ENCODE peak calls at places on chromosomes 1 and 21, in nine cellular contexts. S is HCT116, A is endothelial cell of umbilical vein, E is colonic mucosa, W is IMR-90, K is kidney, C is PC-3, U is H9, Z is mesenchymal stem cell. I is an unnamed sample.

GRCh38 chr1:18874600-18874999 is 15.1 kb upstream of the TAS1R2 start:
- DNase-seq in S (no peak), A (no peak), E (peak), W (no peak), K (no peak), C (no peak), U (no peak), Z (no peak), I (no peak)

GRCh38 chr1:54180666-54181360 is 19.0 kb downstream of the CYB5RL start:
- DNase-seq in S (no peak), A (no peak), E (no peak), W (no peak), K (no peak), C (no peak), U (no peak), Z (no peak), I (peak)

GRCh38 chr1:151540021-151540981 is at the start of gene TUFT1:
- DNase-seq in S (peak), A (peak), E (peak), W (peak), K (peak), C (peak), U (peak), Z (peak), I (no peak)

GRCh38 chr1:220527279-220528048 is 472 bp upstream of the MARK1 start:
- DNase-seq in S (no peak), A (peak), E (peak), W (no peak), K (peak), C (peak), U (peak), Z (peak), I (no peak)

GRCh38 chr1:115300087-115300856 is 37.8 kb downstream of the NGF start:
- DNase-seq in S (no peak), A (no peak), E (no peak), W (peak), K (no peak), C (peak), U (no peak), Z (peak), I (peak)

GRCh38 chr1:206556748-206557635 is 49.7 kb downstream of the RASSF5 start:
- DNase-seq in S (no peak), A (peak), E (peak), W (peak), K (peak), C (peak), U (peak), Z (peak), I (peak)

GRCh38 chr1:207808322-207808705 is 56.5 kb downstream of the CD46 start:
- DNase-seq in S (no peak), A (no peak), E (no peak), W (no peak), K (peak), C (no peak), U (no peak), Z (no peak), I (no peak)

GRCh38 chr1:196160066-196160795 is 448.0 kb downstream of the KCNT2 start:
- DNase-seq in S (no peak), A (no peak), E (no peak), W (peak), K (no peak), C (peak), U (no peak), Z (no peak), I (no peak)

GRCh38 chr1:150309758-150310495 is 11.4 kb upstream of the PRPF3 start:
- DNase-seq in S (no peak), A (no peak), E (no peak), W (no peak), K (peak), C (no peak), U (no peak), Z (no peak), I (no peak)

GRCh38 chr1:162696286-162696862 is 64.1 kb downstream of the DDR2 start:
- DNase-seq in S (peak), A (peak), E (peak), W (peak), K (peak), C (peak), U (peak), Z (peak), I (no peak)

GRCh38 chr1:64545118-64545916 is 75.4 kb downstream of the CACHD1 start:
- DNase-seq in S (no peak), A (no peak), E (no peak), W (no peak), K (no peak), C (no peak), U (no peak), Z (no peak), I (no peak)

GRCh38 chr1:48552420-48552819 is 80.4 kb upstream of the SPATA6 start:
- DNase-seq in S (peak), A (no peak), E (no peak), W (no peak), K (no peak), C (peak), U (peak), Z (no peak), I (peak)

GRCh38 chr1:54542120-54542961 is 5.7 kb upstream of the ACOT11 start:
- DNase-seq in S (peak), A (peak), E (peak), W (peak), K (peak), C (no peak), U (peak), Z (peak), I (peak)

GRCh38 chr1:6148497-6149241 is 31.5 kb downstream of the CHD5 start:
- DNase-seq in S (peak), A (peak), E (peak), W (no peak), K (no peak), C (peak), U (peak), Z (peak), I (no peak)

GRCh38 chr1:65265296-65266271 is 43.8 kb upstream of the DNAJC6 start:
- DNase-seq in S (no peak), A (peak), E (peak), W (no peak), K (peak), C (no peak), U (peak), Z (peak), I (no peak)

GRCh38 chr21:26140185-26140584 is 30.4 kb downstream of the APP start:
- DNase-seq in S (peak), A (peak), E (peak), W (peak), K (peak), C (peak), U (no peak), Z (peak), I (no peak)

GRCh38 chr1:186710696-186711095 is 30.5 kb upstream of the PTGS2 start:
- DNase-seq in S (no peak), A (no peak), E (no peak), W (no peak), K (no peak), C (no peak), U (no peak), Z (no peak), I (no peak)

GRCh38 chr1:14136881-14137280 is 436.9 kb downstream of the PRDM2 start:
- DNase-seq in S (no peak), A (no peak), E (no peak), W (no peak), K (no peak), C (no peak), U (no peak), Z (no peak), I (no peak)
- H3K9ac ChIP-seq in S (no peak), A (no peak), E (no peak), W (no peak), K (no peak), C (no peak), U (no peak), Z (no peak), I (no peak)

DNA sequence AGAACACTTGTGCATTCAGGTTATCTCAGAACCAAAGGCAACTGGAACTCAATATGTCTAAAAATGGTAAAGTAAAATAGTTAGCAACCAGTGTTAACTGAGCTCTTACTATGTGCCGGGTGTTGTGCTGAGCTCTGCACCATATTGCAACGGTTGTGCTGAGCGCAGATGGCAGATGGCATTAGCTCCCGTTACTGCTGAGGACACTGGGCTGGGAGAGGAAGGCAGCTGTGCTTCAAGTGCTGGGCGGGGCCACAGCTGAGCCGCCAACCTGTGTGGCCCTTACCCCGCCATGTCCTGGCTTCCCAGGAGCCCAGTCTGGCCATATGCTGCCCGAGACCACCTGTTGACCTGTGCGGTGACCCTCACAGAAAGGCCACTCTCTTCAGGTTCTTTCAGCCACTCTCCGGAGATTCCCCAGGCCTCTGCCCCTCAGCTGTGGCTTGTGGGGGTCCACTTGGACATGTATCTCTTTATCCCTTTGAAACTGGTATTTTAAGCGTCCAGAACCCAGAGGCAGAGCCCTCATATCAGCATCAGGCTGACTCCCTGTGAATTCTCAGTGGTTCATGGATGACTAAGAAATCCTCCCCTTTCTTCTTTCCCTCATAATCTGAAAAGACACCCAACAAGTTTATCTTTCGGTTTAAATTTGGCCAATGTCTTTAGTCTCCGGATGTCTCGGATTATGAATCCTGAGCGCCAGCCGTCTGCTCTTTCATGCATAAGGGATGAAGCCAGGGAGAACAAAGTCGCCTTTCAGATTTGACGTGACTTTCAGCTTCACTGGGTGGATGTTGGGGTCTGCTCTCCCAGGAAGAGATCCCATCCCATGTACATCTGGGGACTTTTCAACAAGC is 26.4 kb downstream of the LDLRAP1 start:
- DNase-seq in S (no peak), A (no peak), E (no peak), W (no peak), K (peak), C (peak), U (no peak), Z (no peak), I (no peak)
- H3K27ac ChIP-seq in S (peak), A (no peak), E (no peak), W (peak), K (no peak), C (peak), U (no peak), Z (no peak), I (no peak)

GRCh38 chr21:40512590-40512989 is 334.4 kb downstream of the DSCAM start:
- DNase-seq in S (no peak), A (no peak), E (no peak), W (no peak), K (no peak), C (peak), U (peak), Z (no peak), I (peak)

GRCh38 chr21:40511976-40512375 is 335.0 kb downstream of the DSCAM start:
- DNase-seq in S (no peak), A (no peak), E (no peak), W (no peak), K (no peak), C (peak), U (no peak), Z (no peak), I (no peak)

DNA sequence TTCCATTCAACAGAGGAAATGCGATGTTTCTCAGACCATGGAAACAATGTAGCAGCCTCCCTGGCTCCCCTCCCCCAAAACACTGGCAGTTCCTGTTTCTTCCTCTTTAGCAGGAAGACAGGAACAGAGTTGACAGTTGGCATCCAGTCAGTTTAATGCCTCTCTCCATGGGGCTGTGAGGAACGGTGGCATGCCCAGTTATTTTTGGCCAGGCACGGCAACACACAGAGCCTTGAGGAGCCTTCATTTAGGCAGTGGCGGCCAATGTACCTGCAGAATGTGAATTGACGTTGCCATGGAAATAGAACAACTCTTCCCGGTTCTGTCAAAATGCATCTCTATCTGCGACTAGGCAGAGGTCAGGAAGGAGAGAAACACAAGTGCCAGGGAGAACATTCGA is 330.6 kb downstream of the DSCAM start:
- DNase-seq in S (no peak), A (no peak), E (no peak), W (no peak), K (no peak), C (no peak), U (no peak), Z (no peak), I (no peak)
- H3K9ac ChIP-seq in S (no peak), A (no peak), E (no peak), W (no peak), K (no peak), C (no peak), U (no peak), Z (no peak), I (no peak)

DNA sequence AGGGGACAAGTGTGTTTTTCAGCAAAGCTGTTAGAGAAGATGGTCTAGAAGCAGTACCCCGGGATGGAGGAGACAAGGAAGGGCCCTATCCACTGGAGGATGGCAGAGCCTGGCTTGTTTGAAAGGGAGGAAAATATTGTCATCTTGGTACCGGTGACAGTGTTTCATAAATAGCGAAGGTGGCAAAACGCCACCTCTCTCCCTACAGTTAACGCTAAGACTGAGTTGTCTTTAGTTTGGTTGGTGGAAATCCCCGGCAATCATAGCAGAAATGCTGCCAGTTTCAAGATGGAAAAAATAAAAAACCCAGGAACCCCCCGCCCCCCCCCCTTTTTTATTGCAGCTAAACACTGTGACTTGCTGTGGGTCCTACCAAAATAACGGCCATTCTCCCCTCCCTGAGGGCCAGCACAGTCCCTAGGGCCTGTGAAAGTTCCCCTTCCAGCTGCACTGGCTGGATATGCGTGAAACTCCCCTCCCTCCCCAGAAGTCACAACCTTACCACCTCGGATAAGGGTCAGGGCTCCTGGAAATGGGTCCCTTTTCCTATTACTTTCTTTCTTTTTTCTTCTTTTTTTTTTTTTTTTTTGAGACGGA is 3.7 kb downstream of the PIK3CD start:
- DNase-seq in S (no peak), A (no peak), E (no peak), W (no peak), K (no peak), C (no peak), U (no peak), Z (no peak), I (peak)
- H3K27ac ChIP-seq in S (no peak), A (no peak), E (peak), W (no peak), K (no peak), C (no peak), U (no peak), Z (no peak), I (peak)

DNA sequence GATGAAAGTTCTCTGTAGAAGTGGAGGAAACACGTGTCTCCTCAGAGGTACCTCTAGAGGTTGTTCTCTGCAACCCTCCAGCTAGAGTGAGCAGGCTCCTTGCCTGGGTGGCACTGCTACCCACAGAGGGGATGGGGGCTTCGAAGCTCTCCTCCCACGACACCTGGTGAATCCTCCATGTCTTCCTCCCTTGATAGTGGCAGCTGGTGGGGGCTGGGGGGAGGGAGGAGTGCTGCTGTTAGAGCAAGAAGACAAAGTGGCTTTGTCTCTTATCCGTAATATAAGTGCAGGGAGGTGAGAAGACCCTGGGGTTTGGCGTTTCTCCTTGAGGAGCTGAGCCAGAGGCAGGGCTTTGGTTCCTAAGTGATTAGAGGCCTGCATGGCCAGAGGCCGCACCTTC is 45.2 kb downstream of the ATP2B4 start:
- DNase-seq in S (no peak), A (no peak), E (no peak), W (no peak), K (no peak), C (no peak), U (no peak), Z (no peak), I (no peak)
- H3K9ac ChIP-seq in S (no peak), A (peak), E (no peak), W (no peak), K (no peak), C (no peak), U (no peak), Z (peak), I (no peak)

DNA sequence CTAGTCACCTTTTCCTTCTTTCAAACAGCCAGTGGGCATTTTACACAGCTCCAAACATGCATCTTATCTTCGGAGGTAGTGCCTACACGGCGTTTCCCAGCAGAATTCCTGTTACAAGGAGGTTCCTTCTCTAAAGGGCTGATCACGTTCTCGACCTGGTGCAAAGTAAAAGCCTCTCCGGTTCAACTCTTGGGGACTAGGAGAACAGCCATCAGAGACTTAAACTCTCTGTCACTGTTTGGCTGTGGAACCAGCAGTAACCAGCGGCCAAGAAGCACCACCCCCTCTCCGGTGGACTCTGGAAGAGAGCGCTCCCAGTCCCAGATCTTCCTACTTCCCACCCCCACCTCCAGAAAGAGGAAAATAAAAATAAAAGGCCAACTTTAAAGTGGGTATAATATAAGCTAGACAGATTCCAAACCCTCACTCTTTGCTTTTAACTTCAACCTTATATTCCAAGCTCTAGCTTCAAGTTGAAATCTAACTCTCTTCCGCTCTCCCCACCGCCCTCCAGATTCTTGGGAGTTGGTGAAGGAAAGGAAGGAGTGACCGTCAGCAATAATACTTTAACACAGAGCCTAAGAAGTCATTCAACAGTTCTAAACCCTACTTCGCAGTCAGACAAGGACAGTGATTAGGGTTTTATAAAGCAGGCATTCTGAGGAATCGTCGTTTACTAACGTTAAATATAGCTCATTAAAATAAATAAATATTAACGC is 2.9 kb downstream of the BRINP3 start:
- DNase-seq in S (no peak), A (peak), E (peak), W (peak), K (no peak), C (no peak), U (peak), Z (no peak), I (no peak)
- H3K27ac ChIP-seq in S (no peak), A (no peak), E (peak), W (no peak), K (no peak), C (no peak), U (no peak), Z (no peak), I (no peak)

GRCh38 chr1:25895365-25895990 is 10.7 kb downstream of the STMN1 start:
- DNase-seq in S (peak), A (peak), E (peak), W (peak), K (peak), C (peak), U (peak), Z (peak), I (peak)

GRCh38 chr1:25890249-25891034 is 14.9 kb upstream of the PAQR7 start:
- DNase-seq in S (peak), A (no peak), E (peak), W (peak), K (peak), C (peak), U (peak), Z (peak), I (no peak)

GRCh38 chr1:25896266-25896665 is 10.0 kb downstream of the STMN1 start:
- DNase-seq in S (no peak), A (peak), E (no peak), W (peak), K (no peak), C (peak), U (no peak), Z (peak), I (no peak)

GRCh38 chr1:25891606-25892005 is 14.6 kb downstream of the STMN1 start:
- DNase-seq in S (no peak), A (no peak), E (no peak), W (no peak), K (peak), C (no peak), U (no peak), Z (no peak), I (no peak)

GRCh38 chr1:25893072-25893604 is 13.1 kb downstream of the STMN1 start:
- DNase-seq in S (no peak), A (no peak), E (no peak), W (peak), K (no peak), C (no peak), U (no peak), Z (peak), I (no peak)
- H3K9ac ChIP-seq in S (peak), A (no peak), E (no peak), W (peak), K (no peak), C (no peak), U (no peak), Z (peak), I (no peak)

GRCh38 chr1:94553323-94553730 is 11.8 kb upstream of the F3 start:
- DNase-seq in S (no peak), A (no peak), E (no peak), W (peak), K (no peak), C (peak), U (no peak), Z (peak), I (no peak)

GRCh38 chr1:94551449-94551848 is 9.9 kb upstream of the F3 start:
- DNase-seq in S (no peak), A (no peak), E (no peak), W (no peak), K (no peak), C (no peak), U (no peak), Z (no peak), I (no peak)

GRCh38 chr1:94550396-94550795 is 8.8 kb upstream of the F3 start:
- DNase-seq in S (no peak), A (no peak), E (no peak), W (no peak), K (no peak), C (no peak), U (no peak), Z (no peak), I (no peak)

GRCh38 chr1:94550800-94551241 is 9.3 kb upstream of the F3 start:
- DNase-seq in S (no peak), A (no peak), E (no peak), W (no peak), K (no peak), C (no peak), U (no peak), Z (peak), I (no peak)

GRCh38 chr1:94552071-94552586 is 10.6 kb upstream of the F3 start:
- DNase-seq in S (no peak), A (no peak), E (no peak), W (peak), K (no peak), C (peak), U (no peak), Z (no peak), I (no peak)
- H3K27ac ChIP-seq in S (no peak), A (no peak), E (no peak), W (no peak), K (no peak), C (no peak), U (no peak), Z (no peak), I (no peak)

I was measured in Karpas-422.